ENCODE peak calls at places on chromosome 1, in eight cellular contexts. F, O, B, C, G, P, R and V are unnamed samples.

GRCh38 chr1:213643360-213643759 is 344.4 kb upstream of the PROX1 start:
- DNase-seq in F (no peak), O (no peak), B (no peak), C (no peak), G (no peak), P (no peak), R (no peak), V (no peak)

GRCh38 chr1:197521118-197521739 is 253.2 kb downstream of the CRB1 start:
- DNase-seq in F (no peak), O (peak), B (no peak), C (no peak), G (peak), P (no peak), R (peak), V (peak)

GRCh38 chr1:177170756-177171535 is at the start of gene BRINP2:
- DNase-seq in F (no peak), O (no peak), B (no peak), C (no peak), G (no peak), P (peak), R (peak), V (no peak)

GRCh38 chr1:31830511-31830910 is 14.7 kb upstream of the SPOCD1 start:
- DNase-seq in F (no peak), O (no peak), B (no peak), C (no peak), G (no peak), P (no peak), R (no peak), V (no peak)

GRCh38 chr1:85502171-85502570 is 37.2 kb upstream of the DDAH1 start:
- DNase-seq in F (no peak), O (peak), B (no peak), C (no peak), G (no peak), P (no peak), R (no peak), V (no peak)

GRCh38 chr1:53254011-53254640 is 15.8 kb upstream of the MAGOH start:
- DNase-seq in F (no peak), O (no peak), B (no peak), C (no peak), G (no peak), P (no peak), R (no peak), V (no peak)

GRCh38 chr1:116350097-116350645 is 22.9 kb upstream of the ATP1A1 start:
- DNase-seq in F (no peak), O (no peak), B (no peak), C (no peak), G (no peak), P (no peak), R (no peak), V (no peak)

GRCh38 chr1:5973771-5974170 is 18.5 kb downstream of the NPHP4 start:
- DNase-seq in F (no peak), O (no peak), B (no peak), C (no peak), G (no peak), P (no peak), R (no peak), V (no peak)

GRCh38 chr1:225766967-225767413 is 10.6 kb upstream of the SRP9 start:
- DNase-seq in F (peak), O (peak), B (no peak), C (no peak), G (peak), P (peak), R (no peak), V (peak)

GRCh38 chr1:98468111-98468717 is 193.3 kb upstream of the SNX7 start:
- DNase-seq in F (no peak), O (peak), B (no peak), C (no peak), G (peak), P (no peak), R (no peak), V (peak)

GRCh38 chr1:178629549-178630154 is 95.4 kb upstream of the RALGPS2 start:
- DNase-seq in F (no peak), O (no peak), B (no peak), C (no peak), G (peak), P (no peak), R (no peak), V (no peak)

GRCh38 chr1:156920233-156921052 is at the start of gene LRRC71:
- DNase-seq in F (no peak), O (peak), B (peak), C (peak), G (peak), P (peak), R (no peak), V (peak)

GRCh38 chr1:207822602-207823451 is 71.0 kb downstream of the CD46 start:
- DNase-seq in F (peak), O (no peak), B (no peak), C (no peak), G (peak), P (peak), R (peak), V (peak)

GRCh38 chr1:37255111-37255795 is 219.1 kb upstream of the ZC3H12A start:
- DNase-seq in F (no peak), O (peak), B (no peak), C (no peak), G (peak), P (no peak), R (no peak), V (no peak)

GRCh38 chr1:41874903-41875411 is 43.8 kb downstream of the HIVEP3 start:
- DNase-seq in F (no peak), O (no peak), B (no peak), C (no peak), G (no peak), P (peak), R (no peak), V (no peak)

GRCh38 chr1:39132505-39133339 is 71.8 kb upstream of the MACF1 start:
- DNase-seq in F (peak), O (peak), B (no peak), C (no peak), G (no peak), P (peak), R (no peak), V (no peak)

GRCh38 chr1:8303141-8303540 is 14.8 kb upstream of the SLC45A1 start:
- DNase-seq in F (no peak), O (peak), B (no peak), C (no peak), G (no peak), P (no peak), R (no peak), V (no peak)

GRCh38 chr1:61244114-61244513 is 161.8 kb downstream of the NFIA start:
- DNase-seq in F (no peak), O (peak), B (no peak), C (no peak), G (no peak), P (no peak), R (no peak), V (no peak)

GRCh38 chr1:72281637-72282270 is 585 bp downstream of the NEGR1 start:
- DNase-seq in F (no peak), O (no peak), B (no peak), C (no peak), G (no peak), P (no peak), R (no peak), V (no peak)

GRCh38 chr1:38677311-38677710 is 182.3 kb downstream of the RRAGC start:
- DNase-seq in F (no peak), O (no peak), B (no peak), C (no peak), G (no peak), P (no peak), R (no peak), V (no peak)

GRCh38 chr1:3391711-3392110 is 62.8 kb upstream of the ARHGEF16 start:
- DNase-seq in F (no peak), O (no peak), B (no peak), C (no peak), G (no peak), P (no peak), R (no peak), V (no peak)

GRCh38 chr1:31633117-31633516 is 11.6 kb downstream of the PEF1 start:
- DNase-seq in F (no peak), O (peak), B (no peak), C (no peak), G (peak), P (no peak), R (no peak), V (no peak)

GRCh38 chr1:219330669-219331068 is 157.0 kb downstream of the LYPLAL1 start:
- DNase-seq in F (no peak), O (no peak), B (no peak), C (no peak), G (no peak), P (no peak), R (no peak), V (no peak)

GRCh38 chr1:37726191-37726590 is 33.9 kb downstream of the CDCA8 start:
- DNase-seq in F (no peak), O (no peak), B (no peak), C (no peak), G (no peak), P (no peak), R (no peak), V (no peak)

GRCh38 chr1:214146523-214146922 is 134.4 kb upstream of the SMYD2 start:
- DNase-seq in F (no peak), O (no peak), B (no peak), C (no peak), G (no peak), P (no peak), R (no peak), V (no peak)

GRCh38 chr1:111471012-111471411 is 2.8 kb upstream of the C1orf162 start:
- DNase-seq in F (no peak), O (no peak), B (peak), C (peak), G (peak), P (peak), R (peak), V (no peak)

GRCh38 chr1:94321662-94322061 is 84.3 kb upstream of the ARHGAP29 start:
- DNase-seq in F (no peak), O (no peak), B (no peak), C (no peak), G (no peak), P (no peak), R (no peak), V (no peak)